ENCODE peak calls at places on chromosomes 6 and 20, in four cellular contexts. N is D721Med; O is WTC11; E is activated CD8-positive, alpha-beta T cell treated with anti-CD3 and anti-CD28 coated beads for 36 hours. V is an unnamed sample.

GRCh38 chr6:169824848-169825557 is 73.6 kb downstream of the ERMARD start:
- DNase-seq in N (no peak), O (no peak), E (no peak), V (no peak)

GRCh38 chr6:89750338-89750737 is 69.3 kb downstream of the MDN1 start:
- DNase-seq in N (no peak), O (no peak), E (no peak), V (no peak)

GRCh38 chr6:166410426-166410935 is 27.7 kb upstream of the MPC1 start:
- DNase-seq in N (no peak), O (no peak), E (no peak), V (no peak)

GRCh38 chr6:90066715-90067114 is 172.4 kb downstream of the GJA10 start:
- DNase-seq in N (no peak), O (no peak), E (no peak), V (no peak)

GRCh38 chr6:30259140-30260035 is 46.2 kb upstream of the TRIM26 start:
- DNase-seq in N (peak; percentile 61), O (peak; percentile 72), E (peak; percentile 76), V (peak; percentile 71)

GRCh38 chr20:51310216-51310615 is 232.3 kb downstream of the NFATC2 start:
- DNase-seq in N (no peak), O (no peak), E (no peak), V (no peak)

GRCh38 chr6:20038805-20039204 is 173.5 kb downstream of the MBOAT1 start:
- DNase-seq in N (no peak), O (no peak), E (no peak), V (no peak)

GRCh38 chr6:36381502-36382389 is 5.7 kb downstream of the ETV7 start:
- DNase-seq in N (no peak), O (no peak), E (no peak), V (no peak)

GRCh38 chr6:163455553-163455952 is 41.0 kb downstream of the QKI start:
- DNase-seq in N (no peak), O (no peak), E (peak; percentile 12), V (no peak)

GRCh38 chr6:31037169-31037568 is 26.9 kb downstream of the MUC22 start:
- DNase-seq in N (no peak), O (no peak), E (no peak), V (no peak)

GRCh38 chr6:143517447-143517773 is 5.9 kb upstream of the FUCA2 start:
- DNase-seq in N (no peak), O (no peak), E (no peak), V (no peak)

DNA sequence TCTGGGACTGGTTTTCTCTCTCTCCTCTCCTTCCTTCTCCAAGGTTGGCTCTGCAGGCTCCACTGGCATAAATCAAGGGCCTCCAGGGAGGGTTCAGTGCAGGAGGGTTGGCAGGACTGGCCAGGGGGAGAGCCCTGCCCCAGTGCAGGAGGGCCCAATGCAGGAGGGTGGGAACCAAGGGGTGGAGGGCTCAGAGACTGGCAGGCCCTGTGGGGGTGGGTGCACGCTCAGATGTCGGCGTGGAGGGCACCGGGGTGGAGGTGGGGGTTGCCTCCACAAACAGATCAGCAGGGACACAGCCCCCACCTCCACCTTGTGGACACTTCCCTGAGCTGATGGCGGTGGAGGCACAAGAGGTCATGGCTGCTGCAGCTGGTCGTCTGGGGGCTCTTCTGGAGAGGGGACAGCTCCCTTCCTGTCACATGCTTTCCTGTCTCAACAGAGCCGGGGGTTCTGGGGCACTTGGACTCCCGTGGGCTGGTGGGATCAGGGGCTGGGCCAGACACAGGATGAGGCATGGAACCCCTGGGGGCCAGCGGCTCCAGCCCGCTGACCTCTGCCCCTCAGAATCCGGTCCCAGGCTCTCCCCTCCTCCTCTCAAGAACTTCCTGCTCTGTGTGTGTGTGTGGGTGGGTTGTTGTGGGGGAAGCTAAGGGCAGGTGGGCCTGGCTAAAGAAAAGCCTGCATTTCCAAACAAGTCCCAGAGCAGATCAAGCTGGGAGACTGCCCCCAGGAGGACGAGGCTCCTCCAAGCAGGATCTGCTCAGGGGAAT is 2.7 kb upstream of the ABHD16B start:
- DNase-seq in N (no peak), O (no peak), E (peak; percentile 28), V (no peak)
- TF ChIP-seq CTCF in N (peak; percentile 17), O (no peak), E (no peak), V (no peak)

GRCh38 chr20:62623488-62624324 is 18.6 kb upstream of the SLCO4A1 start:
- DNase-seq in N (peak; percentile 96), O (peak; percentile 90), E (peak; percentile 98), V (peak; percentile 69)

GRCh38 chr20:62625921-62626547 is 16.3 kb upstream of the SLCO4A1 start:
- DNase-seq in N (no peak), O (no peak), E (no peak), V (no peak)

GRCh38 chr20:62624325-62624690 is 18.0 kb upstream of the SLCO4A1 start:
- DNase-seq in N (no peak), O (no peak), E (peak; percentile 48), V (no peak)

GRCh38 chr20:62625516-62625915 is 16.8 kb upstream of the SLCO4A1 start:
- DNase-seq in N (no peak), O (no peak), E (no peak), V (no peak)

GRCh38 chr20:62624719-62625455 is 17.4 kb upstream of the SLCO4A1 start:
- DNase-seq in N (no peak), O (no peak), E (no peak), V (no peak)
- TF ChIP-seq CTCF in N (no peak), O (no peak), E (no peak), V (no peak)

DNA sequence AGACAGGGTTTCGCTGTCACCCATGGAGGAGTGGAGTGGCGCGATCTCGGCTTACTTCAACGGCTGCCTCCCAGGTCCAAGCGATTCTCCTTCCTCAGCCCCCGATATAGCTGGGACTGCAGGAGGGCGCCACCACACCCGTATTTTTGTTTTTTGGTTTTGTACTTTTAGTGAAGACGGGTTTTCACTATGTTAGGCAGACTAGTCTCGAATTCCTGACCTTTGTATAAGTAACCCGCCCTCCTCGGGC is 115.4 kb upstream of the BTN3A2 start:
- DNase-seq in N (no peak), O (no peak), E (no peak), V (no peak)
- TF ChIP-seq CTCF in N (no peak), O (no peak), E (no peak), V (no peak)

DNA sequence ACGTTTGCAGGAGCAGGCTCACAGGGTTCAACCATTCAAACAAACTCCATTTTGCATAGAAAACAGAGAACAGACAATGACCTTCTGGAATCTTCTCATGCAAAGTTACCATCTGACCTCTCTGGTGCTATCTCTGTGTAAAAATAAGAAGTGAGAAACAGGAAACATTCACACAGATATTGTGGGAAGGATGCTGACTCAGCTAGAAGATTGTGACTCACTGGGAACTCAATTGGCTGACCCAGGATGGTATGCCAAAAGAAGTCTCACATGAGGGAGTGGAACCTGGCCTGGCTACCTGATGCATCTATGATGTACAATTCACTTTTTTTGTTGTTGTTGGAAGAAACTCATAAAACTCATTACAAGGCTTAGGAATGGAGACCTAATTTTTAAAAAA is 61.1 kb upstream of the TBX18 start:
- DNase-seq in N (no peak), O (no peak), E (no peak), V (no peak)
- TF ChIP-seq CTCF in N (no peak), O (no peak), E (no peak), V (no peak)

GRCh38 chr20:43658068-43658722 is 8.7 kb upstream of the MYBL2 start:
- DNase-seq in N (no peak), O (no peak), E (peak; percentile 83), V (no peak)
- TF ChIP-seq CTCF in N (peak; percentile 5), O (no peak), E (no peak), V (no peak)

GRCh38 chr6:17091122-17091521 is 10.7 kb upstream of the STMND1 start:
- DNase-seq in N (no peak), O (no peak), E (no peak), V (no peak)

GRCh38 chr6:17096657-17097056 is 5.2 kb upstream of the STMND1 start:
- DNase-seq in N (no peak), O (no peak), E (no peak), V (no peak)

GRCh38 chr6:17096076-17096475 is 5.8 kb upstream of the STMND1 start:
- DNase-seq in N (no peak), O (no peak), E (no peak), V (no peak)

GRCh38 chr6:17098007-17098406 is 3.8 kb upstream of the STMND1 start:
- DNase-seq in N (no peak), O (no peak), E (no peak), V (no peak)

DNA sequence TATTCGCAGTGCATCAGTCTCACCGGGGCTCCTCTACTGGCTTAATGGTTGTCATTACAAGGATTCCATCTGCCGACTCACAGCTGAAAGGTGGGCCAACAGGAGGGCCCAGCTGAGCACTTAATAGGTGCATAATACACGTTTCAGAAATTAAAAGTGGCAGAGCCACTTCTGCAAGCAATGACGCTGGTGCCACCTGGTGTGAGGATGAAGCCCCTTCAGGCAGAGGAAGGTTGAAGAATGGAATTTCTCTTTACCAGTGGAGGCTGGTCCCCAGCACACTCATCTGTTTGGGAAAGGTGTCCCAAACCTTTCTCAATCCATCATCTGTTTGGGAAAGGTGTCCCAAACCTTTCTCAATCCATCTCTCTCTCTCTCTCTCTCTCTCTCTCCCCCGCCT is 8.2 kb upstream of the STMND1 start:
- DNase-seq in N (no peak), O (peak; percentile 33), E (peak; percentile 9), V (peak; percentile 19)
- TF ChIP-seq CTCF in N (peak; percentile 11), O (no peak), E (peak; percentile 27), V (no peak)

GRCh38 chr20:37901280-37901666 is 1.7 kb upstream of the VSTM2L start:
- DNase-seq in N (no peak), O (peak; percentile 69), E (no peak), V (no peak)

GRCh38 chr20:37902504-37903313 is at the start of gene VSTM2L:
- DNase-seq in N (no peak), O (peak; percentile 55), E (no peak), V (peak; percentile 81)

GRCh38 chr20:37903317-37904007 is 535 bp downstream of the VSTM2L start:
- DNase-seq in N (no peak), O (peak; percentile 39), E (no peak), V (no peak)

GRCh38 chr20:37904008-37904675 is 1.2 kb downstream of the VSTM2L start:
- DNase-seq in N (no peak), O (no peak), E (no peak), V (no peak)

DNA sequence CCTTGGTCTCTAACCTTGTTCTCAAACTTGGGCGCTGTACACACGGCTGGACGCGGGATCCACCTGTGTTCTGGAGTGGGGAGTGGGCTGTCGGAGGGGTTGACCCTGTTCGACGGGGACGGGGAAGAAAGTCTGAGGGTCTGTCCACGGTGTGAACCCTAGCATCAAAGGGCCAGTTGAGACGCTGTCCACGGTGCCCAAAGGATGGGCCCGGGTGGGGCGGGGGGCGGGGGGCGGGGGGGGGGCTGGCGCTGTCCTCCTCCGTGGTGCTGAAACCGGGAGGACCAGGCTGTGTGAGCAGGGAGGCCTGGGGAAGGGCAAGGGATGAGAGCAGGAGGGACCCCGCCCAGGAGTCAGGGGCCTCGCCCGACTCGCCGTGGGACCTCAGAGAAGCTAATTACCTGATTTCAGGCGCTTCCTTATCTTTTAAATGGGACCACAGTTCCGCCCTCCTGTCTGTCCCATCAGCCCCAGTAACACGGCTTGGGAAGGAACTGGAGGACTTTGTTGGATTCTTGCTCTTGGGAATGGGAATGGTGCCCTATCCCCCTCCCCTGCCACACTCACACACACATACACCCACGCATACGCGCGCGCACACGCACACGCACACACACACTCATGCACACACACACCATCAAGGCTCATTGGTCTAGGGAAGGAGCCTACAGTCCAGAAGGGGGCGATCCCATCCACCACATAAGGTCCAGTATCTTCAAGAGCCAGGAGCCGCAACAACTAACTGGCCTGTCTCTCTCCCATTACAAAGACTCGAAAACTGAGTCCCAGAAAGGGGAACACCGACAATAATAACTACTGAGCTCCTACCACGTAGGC is 1.0 kb upstream of the VSTM2L start:
- DNase-seq in N (peak; percentile 93), O (peak; percentile 49), E (peak; percentile 52), V (no peak)
- TF ChIP-seq CTCF in N (peak; percentile 53), O (peak; percentile 29), E (no peak), V (peak; percentile 20)

GRCh38 chr20:17442588-17442987 is 88.6 kb downstream of the BFSP1 start:
- DNase-seq in N (no peak), O (peak; percentile 38), E (no peak), V (no peak)
- TF ChIP-seq CTCF in N (peak; percentile 24), O (peak; percentile 37), E (no peak), V (peak; percentile 34)